ENCODE peak calls at places on chromosomes 12 and 14, in nine cellular contexts. Q, A, M, C, N, P, T, Z and O are unnamed samples.

GRCh38 chr14:70995671-70996070 is 88.4 kb downstream of the PCNX1 start:
- DNase-seq in N (no peak), C (peak), Q (no peak), M (no peak), A (no peak), T (no peak), P (no peak), Z (no peak), O (no peak)

GRCh38 chr12:75764091-75764490 is 252.7 kb upstream of the KRR1 start:
- DNase-seq in P (no peak), N (no peak), C (no peak), A (no peak), Q (no peak), M (no peak), T (no peak), Z (no peak), O (no peak)

GRCh38 chr12:62301799-62302133 is 41.6 kb downstream of the USP15 start:
- DNase-seq in Q (no peak), N (no peak), Z (no peak), A (no peak), C (no peak), P (no peak), T (no peak), M (no peak), O (no peak)

GRCh38 chr12:76704693-76705092 is 59.2 kb upstream of the ZDHHC17 start:
- DNase-seq in M (no peak), C (no peak), Q (no peak), P (no peak), N (no peak), A (no peak), T (no peak), Z (no peak), O (no peak)

GRCh38 chr12:106226884-106227640 is 20.8 kb downstream of the CKAP4 start:
- DNase-seq in P (no peak), N (peak), Z (peak), M (peak), C (peak), Q (peak), A (peak), T (peak), O (peak)

GRCh38 chr14:100590726-100591452 is 3.7 kb upstream of the BEGAIN start:
- DNase-seq in Q (no peak), C (no peak), Z (no peak), N (no peak), P (peak), A (no peak), T (no peak), M (no peak), O (no peak)

GRCh38 chr12:47097276-47097896 is 17.6 kb upstream of the AMIGO2 start:
- DNase-seq in Z (no peak), Q (no peak), N (no peak), M (no peak), P (no peak), T (no peak), A (no peak), C (peak), O (no peak)

GRCh38 chr12:78864483-78865296 is at the start of gene SYT1:
- DNase-seq in A (peak), M (no peak), C (peak), Z (peak), P (peak), Q (no peak), T (no peak), N (peak), O (peak)

GRCh38 chr12:63997198-63997597 is 152.7 kb downstream of the SRGAP1 start:
- DNase-seq in M (no peak), A (peak), P (no peak), Q (no peak), N (no peak), C (no peak), Z (no peak), T (no peak), O (no peak)

GRCh38 chr12:57276935-57277563 is 26.1 kb upstream of the STAC3 start:
- DNase-seq in C (peak), P (peak), N (no peak), Z (no peak), Q (peak), T (peak), M (no peak), A (peak), O (peak)

GRCh38 chr12:130110910-130111309 is 51.4 kb upstream of the FZD10 start:
- DNase-seq in A (no peak), P (no peak), N (no peak), M (no peak), Z (no peak), T (no peak), C (no peak), Q (no peak), O (no peak)